ENCODE peak calls at places on chromosome 12, in five cellular contexts. One of them, this sample, is unnamed.

GRCh38 chr12:52692253-52692652 is 11.1 kb downstream of the KRT77 start:
- DNase-seq in mucosa of gallbladder: no peak
- DNase-seq in stromal cell of bone marrow: no peak
- DNase-seq in naive thymus-derived CD4-positive, alpha-beta T cell: no peak
- DNase-seq in effector memory CD4-positive, alpha-beta T cell: no peak
- DNase-seq in this sample: no peak

GRCh38 chr12:54352891-54353874 is 11.1 kb downstream of the GPR84 start:
- DNase-seq in naive thymus-derived CD4-positive, alpha-beta T cell: no peak
- DNase-seq in mucosa of gallbladder: no peak
- DNase-seq in effector memory CD4-positive, alpha-beta T cell: no peak
- DNase-seq in stromal cell of bone marrow: no peak
- DNase-seq in this sample: no peak

GRCh38 chr12:64609543-64610091 is 678 bp upstream of the RASSF3 start:
- DNase-seq in effector memory CD4-positive, alpha-beta T cell: no peak
- DNase-seq in mucosa of gallbladder: no peak
- DNase-seq in naive thymus-derived CD4-positive, alpha-beta T cell: peak; percentile 34
- DNase-seq in stromal cell of bone marrow: no peak
- DNase-seq in this sample: no peak

GRCh38 chr12:67355428-67356385 is 86.5 kb downstream of the CAND1 start:
- DNase-seq in mucosa of gallbladder: no peak
- DNase-seq in naive thymus-derived CD4-positive, alpha-beta T cell: peak; percentile 56
- DNase-seq in effector memory CD4-positive, alpha-beta T cell: peak; percentile 5
- DNase-seq in stromal cell of bone marrow: peak; percentile 51
- DNase-seq in this sample: no peak

GRCh38 chr12:46224401-46224800 is 44.4 kb downstream of the SLC38A1 start:
- DNase-seq in stromal cell of bone marrow: peak; percentile 78
- DNase-seq in effector memory CD4-positive, alpha-beta T cell: no peak
- DNase-seq in naive thymus-derived CD4-positive, alpha-beta T cell: no peak
- DNase-seq in mucosa of gallbladder: peak; percentile 42
- DNase-seq in this sample: no peak

GRCh38 chr12:101841069-101841468 is 10.3 kb upstream of the GNPTAB start:
- DNase-seq in stromal cell of bone marrow: no peak
- DNase-seq in mucosa of gallbladder: no peak
- DNase-seq in effector memory CD4-positive, alpha-beta T cell: no peak
- DNase-seq in naive thymus-derived CD4-positive, alpha-beta T cell: no peak
- DNase-seq in this sample: no peak

GRCh38 chr12:39003541-39004160 is 98.3 kb upstream of the CPNE8 start:
- DNase-seq in stromal cell of bone marrow: no peak
- DNase-seq in naive thymus-derived CD4-positive, alpha-beta T cell: no peak
- DNase-seq in effector memory CD4-positive, alpha-beta T cell: no peak
- DNase-seq in mucosa of gallbladder: no peak
- DNase-seq in this sample: no peak

GRCh38 chr12:12592930-12593329 is 18.7 kb upstream of the CREBL2 start:
- DNase-seq in mucosa of gallbladder: no peak
- DNase-seq in naive thymus-derived CD4-positive, alpha-beta T cell: no peak
- DNase-seq in effector memory CD4-positive, alpha-beta T cell: no peak
- DNase-seq in stromal cell of bone marrow: no peak
- DNase-seq in this sample: no peak

GRCh38 chr12:117279606-117280005 is 81.8 kb downstream of the NOS1 start:
- DNase-seq in mucosa of gallbladder: no peak
- DNase-seq in naive thymus-derived CD4-positive, alpha-beta T cell: no peak
- DNase-seq in stromal cell of bone marrow: no peak
- DNase-seq in effector memory CD4-positive, alpha-beta T cell: no peak
- DNase-seq in this sample: no peak

GRCh38 chr12:52082668-52082987 is 3.1 kb downstream of the SMIM41 start:
- DNase-seq in mucosa of gallbladder: no peak
- DNase-seq in naive thymus-derived CD4-positive, alpha-beta T cell: no peak
- DNase-seq in stromal cell of bone marrow: no peak
- DNase-seq in effector memory CD4-positive, alpha-beta T cell: no peak
- DNase-seq in this sample: no peak

GRCh38 chr12:4015225-4016076 is 142.3 kb upstream of the PARP11 start:
- DNase-seq in naive thymus-derived CD4-positive, alpha-beta T cell: no peak
- DNase-seq in mucosa of gallbladder: no peak
- DNase-seq in stromal cell of bone marrow: no peak
- DNase-seq in effector memory CD4-positive, alpha-beta T cell: no peak
- DNase-seq in this sample: no peak

GRCh38 chr12:65818454-65819382 is 5.6 kb upstream of the HMGA2 start:
- DNase-seq in stromal cell of bone marrow: no peak
- DNase-seq in mucosa of gallbladder: no peak
- DNase-seq in effector memory CD4-positive, alpha-beta T cell: no peak
- DNase-seq in naive thymus-derived CD4-positive, alpha-beta T cell: no peak
- DNase-seq in this sample: no peak

GRCh38 chr12:88553941-88554658 is 26.2 kb downstream of the KITLG start:
- DNase-seq in mucosa of gallbladder: no peak
- DNase-seq in effector memory CD4-positive, alpha-beta T cell: no peak
- DNase-seq in stromal cell of bone marrow: peak; percentile 78
- DNase-seq in naive thymus-derived CD4-positive, alpha-beta T cell: no peak
- DNase-seq in this sample: no peak

GRCh38 chr12:11703378-11703777 is 53.9 kb downstream of the ETV6 start:
- DNase-seq in mucosa of gallbladder: no peak
- DNase-seq in effector memory CD4-positive, alpha-beta T cell: no peak
- DNase-seq in stromal cell of bone marrow: no peak
- DNase-seq in naive thymus-derived CD4-positive, alpha-beta T cell: no peak
- DNase-seq in this sample: no peak

GRCh38 chr12:3076730-3077571 is at the start of gene TSPAN9:
- DNase-seq in naive thymus-derived CD4-positive, alpha-beta T cell: peak; percentile 55
- DNase-seq in stromal cell of bone marrow: no peak
- DNase-seq in effector memory CD4-positive, alpha-beta T cell: peak; percentile 50
- DNase-seq in mucosa of gallbladder: peak; percentile 60
- DNase-seq in this sample: peak; percentile 70

GRCh38 chr12:121803861-121804416 is at the start of gene SETD1B:
- DNase-seq in mucosa of gallbladder: no peak
- DNase-seq in stromal cell of bone marrow: no peak
- DNase-seq in effector memory CD4-positive, alpha-beta T cell: no peak
- DNase-seq in naive thymus-derived CD4-positive, alpha-beta T cell: peak; percentile 64
- DNase-seq in this sample: no peak

GRCh38 chr12:115079760-115080159 is 395.8 kb upstream of the TBX3 start:
- DNase-seq in mucosa of gallbladder: no peak
- DNase-seq in stromal cell of bone marrow: no peak
- DNase-seq in effector memory CD4-positive, alpha-beta T cell: no peak
- DNase-seq in naive thymus-derived CD4-positive, alpha-beta T cell: no peak
- DNase-seq in this sample: no peak

GRCh38 chr12:114400395-114400794 is 5.5 kb downstream of the TBX5 start:
- DNase-seq in stromal cell of bone marrow: no peak
- DNase-seq in mucosa of gallbladder: no peak
- DNase-seq in effector memory CD4-positive, alpha-beta T cell: no peak
- DNase-seq in naive thymus-derived CD4-positive, alpha-beta T cell: no peak
- DNase-seq in this sample: no peak

GRCh38 chr12:21559855-21560569 is 33.9 kb downstream of the SPX start:
- DNase-seq in mucosa of gallbladder: no peak
- DNase-seq in naive thymus-derived CD4-positive, alpha-beta T cell: no peak
- DNase-seq in stromal cell of bone marrow: peak; percentile 49
- DNase-seq in effector memory CD4-positive, alpha-beta T cell: no peak
- DNase-seq in this sample: no peak

GRCh38 chr12:6765048-6765633 is 1.0 kb upstream of the PTMS start:
- DNase-seq in naive thymus-derived CD4-positive, alpha-beta T cell: no peak
- DNase-seq in effector memory CD4-positive, alpha-beta T cell: no peak
- DNase-seq in mucosa of gallbladder: no peak
- DNase-seq in stromal cell of bone marrow: no peak
- DNase-seq in this sample: no peak